ENCODE peak calls at places on chromosomes 13 and 19, in nine cellular contexts. One of them, this sample, is unnamed.

GRCh38 chr19:55220525-55220924 is 8.0 kb downstream of the TMEM86B start:
- DNase-seq in GM12865: no peak
- DNase-seq in hepatocyte: peak
- DNase-seq in breast epithelium: no peak
- DNase-seq in astrocyte of the spinal cord: no peak
- DNase-seq in body of pancreas: no peak
- DNase-seq in B cell: no peak
- DNase-seq in omental fat pad: no peak
- DNase-seq in ovary: no peak
- DNase-seq in this sample: no peak

GRCh38 chr13:110341445-110342247 is 34.6 kb downstream of the COL4A2 start:
- DNase-seq in omental fat pad: no peak
- DNase-seq in hepatocyte: no peak
- DNase-seq in astrocyte of the spinal cord: peak
- DNase-seq in ovary: peak
- DNase-seq in B cell: no peak
- DNase-seq in breast epithelium: no peak
- DNase-seq in body of pancreas: no peak
- DNase-seq in GM12865: no peak
- DNase-seq in this sample: no peak

GRCh38 chr13:110886475-110887241 is 28.2 kb downstream of the ANKRD10 start:
- DNase-seq in body of pancreas: no peak
- DNase-seq in astrocyte of the spinal cord: no peak
- DNase-seq in ovary: no peak
- DNase-seq in hepatocyte: no peak
- DNase-seq in GM12865: no peak
- DNase-seq in B cell: no peak
- DNase-seq in breast epithelium: no peak
- DNase-seq in omental fat pad: no peak
- DNase-seq in this sample: no peak

GRCh38 chr19:45882652-45883585 is 3.0 kb downstream of the IRF2BP1 start:
- DNase-seq in B cell: peak
- DNase-seq in body of pancreas: peak
- DNase-seq in omental fat pad: peak
- DNase-seq in breast epithelium: peak
- DNase-seq in hepatocyte: peak
- DNase-seq in astrocyte of the spinal cord: peak
- DNase-seq in GM12865: peak
- DNase-seq in ovary: peak
- DNase-seq in this sample: peak

GRCh38 chr13:29474991-29475390 is 120.5 kb downstream of the SLC7A1 start:
- DNase-seq in breast epithelium: no peak
- DNase-seq in hepatocyte: no peak
- DNase-seq in body of pancreas: no peak
- DNase-seq in ovary: no peak
- DNase-seq in omental fat pad: no peak
- DNase-seq in B cell: no peak
- DNase-seq in GM12865: no peak
- DNase-seq in astrocyte of the spinal cord: peak
- DNase-seq in this sample: peak

GRCh38 chr19:35755550-35756371 is 1.1 kb downstream of the HSPB6 start:
- DNase-seq in ovary: peak
- DNase-seq in body of pancreas: peak
- DNase-seq in hepatocyte: peak
- DNase-seq in GM12865: no peak
- DNase-seq in astrocyte of the spinal cord: peak
- DNase-seq in breast epithelium: peak
- DNase-seq in B cell: no peak
- DNase-seq in omental fat pad: peak
- DNase-seq in this sample: no peak

GRCh38 chr13:109131698-109132257 is 502.4 kb downstream of the MYO16 start:
- DNase-seq in astrocyte of the spinal cord: peak
- DNase-seq in ovary: no peak
- DNase-seq in hepatocyte: peak
- DNase-seq in body of pancreas: no peak
- DNase-seq in breast epithelium: no peak
- DNase-seq in B cell: peak
- DNase-seq in GM12865: peak
- DNase-seq in omental fat pad: no peak
- DNase-seq in this sample: no peak

GRCh38 chr13:105177265-105177900 is 1358.1 kb downstream of the EFNB2 start:
- DNase-seq in omental fat pad: no peak
- DNase-seq in astrocyte of the spinal cord: no peak
- DNase-seq in ovary: no peak
- DNase-seq in body of pancreas: no peak
- DNase-seq in GM12865: peak
- DNase-seq in B cell: no peak
- DNase-seq in breast epithelium: no peak
- DNase-seq in hepatocyte: no peak
- DNase-seq in this sample: no peak

GRCh38 chr19:38792250-38793111 is 3.5 kb downstream of the LGALS7B start:
- DNase-seq in omental fat pad: no peak
- DNase-seq in B cell: peak
- DNase-seq in body of pancreas: no peak
- DNase-seq in breast epithelium: no peak
- DNase-seq in hepatocyte: no peak
- DNase-seq in GM12865: peak
- DNase-seq in ovary: no peak
- DNase-seq in astrocyte of the spinal cord: peak
- DNase-seq in this sample: no peak

GRCh38 chr13:107867701-107868661 is 347.4 kb downstream of the LIG4 start:
- DNase-seq in breast epithelium: no peak
- DNase-seq in body of pancreas: peak
- DNase-seq in B cell: no peak
- DNase-seq in ovary: no peak
- DNase-seq in GM12865: no peak
- DNase-seq in omental fat pad: no peak
- DNase-seq in hepatocyte: peak
- DNase-seq in astrocyte of the spinal cord: peak
- DNase-seq in this sample: no peak

GRCh38 chr13:27619711-27620376 is 485 bp downstream of the LNX2 start:
- DNase-seq in astrocyte of the spinal cord: peak
- DNase-seq in B cell: peak
- DNase-seq in hepatocyte: no peak
- DNase-seq in omental fat pad: no peak
- DNase-seq in GM12865: peak
- DNase-seq in breast epithelium: peak
- DNase-seq in body of pancreas: no peak
- DNase-seq in ovary: no peak
- DNase-seq in this sample: no peak

GRCh38 chr19:36514012-36514612 is 14.0 kb downstream of the ZNF260 start:
- DNase-seq in ovary: no peak
- DNase-seq in B cell: no peak
- DNase-seq in breast epithelium: no peak
- DNase-seq in astrocyte of the spinal cord: peak
- DNase-seq in hepatocyte: no peak
- DNase-seq in GM12865: no peak
- DNase-seq in body of pancreas: no peak
- DNase-seq in omental fat pad: no peak
- DNase-seq in this sample: no peak

DNA sequence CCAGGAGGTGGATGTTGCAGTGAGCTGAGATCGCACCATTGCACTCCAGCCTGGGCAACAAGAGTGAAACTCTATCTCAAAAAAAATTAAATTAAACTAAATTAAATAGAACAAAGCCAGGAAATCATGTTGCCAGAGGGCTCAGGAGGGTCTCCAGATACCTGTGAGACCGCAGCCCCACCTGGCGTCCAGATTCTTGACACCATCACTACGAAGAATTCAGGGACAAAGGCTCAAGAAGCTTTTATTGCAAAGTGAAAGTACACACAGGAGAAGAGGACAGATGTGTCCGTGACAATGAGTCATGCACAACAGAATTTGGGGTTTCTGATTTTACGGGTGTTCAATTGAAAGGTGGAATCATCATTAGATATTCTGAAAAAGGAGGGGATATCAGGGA is 76.6 kb downstream of the STOML3 start:
- DNase-seq in B cell: no peak
- DNase-seq in GM12865: no peak
- DNase-seq in hepatocyte: no peak
- DNase-seq in breast epithelium: no peak
- DNase-seq in body of pancreas: no peak
- DNase-seq in omental fat pad: no peak
- DNase-seq in astrocyte of the spinal cord: no peak
- DNase-seq in ovary: no peak
- DNase-seq in this sample: no peak
- TF ChIP-seq CTCF in B cell: no peak
- TF ChIP-seq CTCF in GM12865: no peak
- TF ChIP-seq CTCF in hepatocyte: peak
- TF ChIP-seq CTCF in breast epithelium: no peak
- TF ChIP-seq CTCF in body of pancreas: no peak
- TF ChIP-seq CTCF in omental fat pad: no peak
- TF ChIP-seq CTCF in astrocyte of the spinal cord: no peak
- TF ChIP-seq CTCF in ovary: no peak
- TF ChIP-seq CTCF in this sample: no peak

GRCh38 chr19:17389957-17390664 is 3.9 kb downstream of the CCDC194 start:
- DNase-seq in B cell: no peak
- DNase-seq in GM12865: no peak
- DNase-seq in body of pancreas: no peak
- DNase-seq in astrocyte of the spinal cord: no peak
- DNase-seq in ovary: no peak
- DNase-seq in omental fat pad: no peak
- DNase-seq in breast epithelium: no peak
- DNase-seq in hepatocyte: no peak
- DNase-seq in this sample: no peak
- TF ChIP-seq CTCF in B cell: no peak
- TF ChIP-seq CTCF in GM12865: no peak
- TF ChIP-seq CTCF in body of pancreas: no peak
- TF ChIP-seq CTCF in astrocyte of the spinal cord: peak
- TF ChIP-seq CTCF in ovary: peak
- TF ChIP-seq CTCF in omental fat pad: no peak
- TF ChIP-seq CTCF in breast epithelium: no peak
- TF ChIP-seq CTCF in hepatocyte: no peak
- TF ChIP-seq CTCF in this sample: peak

DNA sequence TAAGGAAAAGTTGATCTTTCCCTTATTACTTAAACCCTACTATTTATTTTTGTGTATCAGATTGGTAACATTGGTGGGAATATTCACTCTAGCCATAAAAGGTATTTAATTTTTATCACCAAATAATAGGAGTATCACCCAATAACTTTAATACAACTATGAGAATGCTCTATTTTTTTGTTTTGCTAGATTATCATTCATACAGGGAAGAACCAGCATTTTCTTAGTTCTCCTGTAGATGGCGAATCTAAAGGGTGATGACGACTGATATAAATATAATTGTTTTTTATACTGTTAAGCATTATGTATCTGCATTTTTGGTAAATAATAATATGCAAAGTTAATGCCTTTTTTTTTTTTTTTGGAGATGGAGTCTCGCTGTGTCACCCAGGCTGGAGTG is 7.9 kb upstream of the FRY start:
- DNase-seq in B cell: no peak
- DNase-seq in hepatocyte: no peak
- DNase-seq in omental fat pad: no peak
- DNase-seq in astrocyte of the spinal cord: no peak
- DNase-seq in body of pancreas: no peak
- DNase-seq in GM12865: no peak
- DNase-seq in ovary: no peak
- DNase-seq in breast epithelium: no peak
- DNase-seq in this sample: no peak
- TF ChIP-seq CTCF in B cell: no peak
- TF ChIP-seq CTCF in hepatocyte: peak
- TF ChIP-seq CTCF in omental fat pad: no peak
- TF ChIP-seq CTCF in astrocyte of the spinal cord: peak
- TF ChIP-seq CTCF in body of pancreas: no peak
- TF ChIP-seq CTCF in GM12865: no peak
- TF ChIP-seq CTCF in ovary: no peak
- TF ChIP-seq CTCF in breast epithelium: no peak
- TF ChIP-seq CTCF in this sample: peak

DNA sequence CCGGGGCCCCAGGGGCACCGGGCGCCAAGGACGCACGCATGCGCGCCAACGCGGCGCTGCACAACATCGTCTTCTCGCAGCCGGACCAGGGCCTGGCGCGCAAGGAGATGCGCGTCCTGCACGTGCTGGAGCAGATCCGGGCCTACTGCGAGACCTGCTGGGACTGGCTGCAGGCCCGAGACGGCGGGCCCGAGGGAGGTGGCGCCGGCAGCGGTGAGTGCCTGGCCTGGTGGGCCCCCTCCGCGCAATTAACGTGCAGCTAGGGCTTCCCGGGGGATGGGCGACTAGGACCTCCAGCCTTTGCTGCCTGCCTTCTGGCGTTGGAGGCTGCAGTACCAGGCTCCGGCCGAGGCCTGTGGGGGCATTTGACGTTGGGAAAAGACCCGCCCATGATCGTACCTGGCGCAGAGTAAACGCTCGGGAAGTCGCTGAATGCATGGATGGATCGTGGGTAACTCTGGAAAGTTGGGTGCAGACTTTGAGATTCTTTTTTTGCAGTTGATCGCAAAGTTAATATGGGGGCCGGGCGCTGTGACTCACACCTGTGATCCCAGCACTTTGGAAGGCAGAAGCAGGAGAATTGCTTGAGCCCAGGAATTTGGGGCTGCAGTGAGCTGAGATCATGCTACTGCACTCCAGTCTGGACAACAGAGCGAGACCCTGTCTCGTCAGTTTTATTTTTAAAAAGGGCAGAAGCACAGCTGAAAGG is 7.3 kb downstream of the APC2 start:
- DNase-seq in body of pancreas: no peak
- DNase-seq in ovary: no peak
- DNase-seq in omental fat pad: no peak
- DNase-seq in breast epithelium: no peak
- DNase-seq in GM12865: no peak
- DNase-seq in astrocyte of the spinal cord: no peak
- DNase-seq in B cell: no peak
- DNase-seq in hepatocyte: no peak
- DNase-seq in this sample: no peak
- TF ChIP-seq CTCF in body of pancreas: no peak
- TF ChIP-seq CTCF in ovary: no peak
- TF ChIP-seq CTCF in omental fat pad: no peak
- TF ChIP-seq CTCF in breast epithelium: no peak
- TF ChIP-seq CTCF in GM12865: no peak
- TF ChIP-seq CTCF in astrocyte of the spinal cord: no peak
- TF ChIP-seq CTCF in B cell: no peak
- TF ChIP-seq CTCF in hepatocyte: no peak
- TF ChIP-seq CTCF in this sample: no peak

GRCh38 chr19:14165986-14166385 is 29.6 kb upstream of the ASF1B start:
- DNase-seq in hepatocyte: no peak
- DNase-seq in B cell: no peak
- DNase-seq in body of pancreas: no peak
- DNase-seq in GM12865: peak
- DNase-seq in astrocyte of the spinal cord: no peak
- DNase-seq in omental fat pad: no peak
- DNase-seq in ovary: no peak
- DNase-seq in breast epithelium: no peak
- DNase-seq in this sample: no peak
- TF ChIP-seq CTCF in hepatocyte: no peak
- TF ChIP-seq CTCF in B cell: no peak
- TF ChIP-seq CTCF in body of pancreas: no peak
- TF ChIP-seq CTCF in GM12865: no peak
- TF ChIP-seq CTCF in astrocyte of the spinal cord: no peak
- TF ChIP-seq CTCF in omental fat pad: no peak
- TF ChIP-seq CTCF in ovary: no peak
- TF ChIP-seq CTCF in breast epithelium: no peak
- TF ChIP-seq CTCF in this sample: no peak